ENCODE peak calls at places on chromosomes 2 and 18, in six cellular contexts. S is breast epithelium; U is left ventricle myocardium inferior; N is psoas muscle; T is CD8-positive, alpha-beta T cell; G is A549. E is an unnamed sample. For H3K9me3, the result is how much of the 10 kb centered on the place peaks cover.

GRCh38 chr18:42807852-42808251 is 307.6 kb downstream of the RIT2 start:
- DNase-seq in U (no peak), S (no peak), G (no peak), T (no peak), N (no peak), E (no peak)

GRCh38 chr2:190159453-190159852 is 96.9 kb upstream of the MSTN start:
- DNase-seq in G (no peak), T (no peak), U (no peak), N (no peak), S (no peak), E (no peak)

GRCh38 chr18:42583197-42583776 is 532.2 kb downstream of the RIT2 start:
- DNase-seq in S (no peak), N (no peak), U (no peak), G (no peak), T (no peak), E (no peak)

GRCh38 chr2:230990131-230990898 is 5.6 kb upstream of the SPATA3 start:
- DNase-seq in T (no peak), U (no peak), S (no peak), N (no peak), G (no peak), E (no peak)

GRCh38 chr2:205427112-205427511 is 255.2 kb upstream of the NRP2 start:
- DNase-seq in N (no peak), G (no peak), T (no peak), S (no peak), U (no peak), E (no peak)

GRCh38 chr18:13615432-13615861 is 110.9 kb downstream of the FAM210A start:
- DNase-seq in S (no peak), T (no peak), U (no peak), G (no peak), N (no peak), E (no peak)

GRCh38 chr18:74806073-74806472 is 208.4 kb downstream of the ZNF407 start:
- DNase-seq in S (no peak), T (no peak), N (no peak), U (no peak), G (no peak), E (no peak)

GRCh38 chr2:44291281-44292248 is 16.3 kb downstream of the SLC3A1 start:
- DNase-seq in G (peak), N (peak), U (no peak), S (no peak), T (no peak), E (no peak)

GRCh38 chr2:54396107-54396506 is 60.0 kb upstream of the SPTBN1 start:
- DNase-seq in N (no peak), T (no peak), G (no peak), S (no peak), U (no peak), E (no peak)

GRCh38 chr18:24546304-24546703 is 85.9 kb downstream of the HRH4 start:
- DNase-seq in S (no peak), T (no peak), G (no peak), U (no peak), N (no peak), E (no peak)

GRCh38 chr18:48571619-48572384 is 33.0 kb downstream of the CTIF start:
- DNase-seq in G (no peak), T (no peak), N (no peak), U (no peak), S (no peak), E (no peak)

GRCh38 chr2:120441744-120442471 is 96.0 kb downstream of the INHBB start:
- DNase-seq in S (peak), T (no peak), N (no peak), G (no peak), U (peak), E (no peak)

GRCh38 chr2:48346124-48346536 is 183.8 kb upstream of the STON1 start:
- DNase-seq in U (peak), G (no peak), T (no peak), N (peak), S (no peak), E (no peak)

GRCh38 chr18:21575656-21576055 is 24.8 kb downstream of the ESCO1 start:
- DNase-seq in T (no peak), U (no peak), N (no peak), S (no peak), G (no peak), E (no peak)

GRCh38 chr2:65512783-65513182 is 80.4 kb upstream of the SPRED2 start:
- DNase-seq in U (no peak), S (no peak), N (no peak), T (no peak), G (no peak), E (no peak)

GRCh38 chr2:36438454-36438977 is 82.9 kb downstream of the CRIM1 start:
- DNase-seq in S (no peak), U (no peak), N (no peak), T (no peak), G (peak), E (no peak)

GRCh38 chr2:128537646-128538045 is 219.0 kb upstream of the HS6ST1 start:
- DNase-seq in T (no peak), G (no peak), N (no peak), S (no peak), U (no peak), E (no peak)

GRCh38 chr2:234687718-234688475 is 191.0 kb upstream of the ARL4C start:
- DNase-seq in U (no peak), T (no peak), G (no peak), N (no peak), S (no peak), E (no peak)

GRCh38 chr2:229243880-229244560 is 27.1 kb downstream of the PID1 start:
- DNase-seq in U (no peak), G (no peak), S (no peak), T (no peak), N (no peak), E (no peak)

GRCh38 chr2:119586085-119586484 is 41.8 kb downstream of the CFAP221 start:
- DNase-seq in N (no peak), T (no peak), S (no peak), G (no peak), U (no peak), E (no peak)

GRCh38 chr18:7870855-7871254 is 303.7 kb downstream of the PTPRM start:
- DNase-seq in U (no peak), T (no peak), G (no peak), N (no peak), S (no peak), E (no peak)

GRCh38 chr2:95031726-95032116 is 6.2 kb downstream of the MAL start:
- DNase-seq in T (no peak), U (no peak), S (no peak), G (no peak), N (no peak), E (no peak)

GRCh38 chr18:23196119-23197004 is 61.1 kb downstream of the CABLES1 start:
- DNase-seq in G (no peak), T (no peak), S (no peak), N (no peak), U (no peak), E (no peak)

GRCh38 chr2:57720728-57721627 is 325.6 kb upstream of the VRK2 start:
- DNase-seq in N (no peak), S (no peak), T (no peak), G (peak), U (no peak), E (no peak)

GRCh38 chr18:27143580-27144287 is 41.4 kb downstream of the CHST9 start:
- DNase-seq in T (no peak), S (no peak), N (peak), U (peak), G (no peak), E (no peak)

GRCh38 chr2:189287982-189288494 is 108.5 kb upstream of the COL5A2 start:
- DNase-seq in G (peak), U (no peak), T (no peak), S (no peak), N (no peak), E (no peak)

GRCh38 chr2:62014102-62014501 is 108.6 kb downstream of the COMMD1 start:
- DNase-seq in S (peak), N (peak), U (peak), G (no peak), T (no peak), E (no peak)

GRCh38 chr2:133360882-133361281 is 207.4 kb downstream of the NCKAP5 start:
- DNase-seq in N (no peak), S (no peak), U (no peak), T (no peak), G (no peak), E (no peak)

GRCh38 chr18:63336366-63337099 is 17.0 kb upstream of the BCL2 start:
- DNase-seq in T (no peak), U (no peak), S (no peak), G (no peak), N (no peak), E (no peak)

GRCh38 chr2:54878182-54878581 is 154.7 kb downstream of the EML6 start:
- DNase-seq in S (no peak), U (no peak), N (no peak), G (no peak), T (no peak), E (no peak)

GRCh38 chr18:57523171-57523956 is 63.1 kb downstream of the FECH start:
- DNase-seq in S (no peak), N (no peak), G (no peak), U (no peak), T (no peak), E (no peak)

GRCh38 chr18:79928563-79928960 is 22.9 kb downstream of the SLC66A2 start:
- DNase-seq in S (peak), T (no peak), G (no peak), N (no peak), U (no peak), E (no peak)
- H3K9me3 ChIP-seq in S (under half), T (under half), G (under half), N (under half), U (half or more), E (under half)

GRCh38 chr2:116160657-116161056 is 1653.8 kb upstream of the DDX18 start:
- DNase-seq in S (no peak), U (no peak), G (no peak), T (no peak), N (no peak), E (no peak)
- H3K9me3 ChIP-seq in S (under half), U (half or more), G (under half), T (under half), N (under half), E (under half)

DNA sequence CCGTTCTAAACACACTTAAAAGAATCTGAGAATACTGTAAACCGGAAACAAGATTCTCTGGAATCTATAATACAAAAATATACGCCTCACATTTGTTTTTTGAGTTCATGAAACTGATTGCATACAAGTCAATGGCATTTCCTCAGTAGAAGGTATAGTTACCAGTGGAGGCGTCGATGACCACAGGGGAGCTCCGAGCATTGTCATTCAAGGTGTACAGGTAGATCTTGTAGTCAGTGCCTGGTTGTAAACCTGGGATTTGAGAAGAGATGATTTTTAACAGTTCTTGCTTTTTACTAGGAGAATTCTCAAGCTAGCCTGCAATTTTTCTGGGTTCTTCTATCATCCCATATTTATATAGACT is 60.4 kb downstream of the FN1 start:
- DNase-seq in N (no peak), U (no peak), G (no peak), S (no peak), T (no peak), E (no peak)
- H3K9me3 ChIP-seq in N (under half), U (under half), G (under half), S (under half), T (under half), E (under half)

GRCh38 chr2:123870877-123871276 is 154.2 kb upstream of the CNTNAP5 start:
- DNase-seq in T (no peak), G (no peak), N (no peak), U (no peak), S (no peak), E (no peak)
- H3K9me3 ChIP-seq in T (under half), G (under half), N (under half), U (under half), S (under half), E (under half)

GRCh38 chr2:16319425-16320245 is 346.0 kb downstream of the CYRIA start:
- DNase-seq in S (no peak), N (no peak), U (no peak), G (no peak), T (no peak), E (no peak)
- H3K9me3 ChIP-seq in S (under half), N (under half), U (under half), G (under half), T (under half), E (under half)

E was measured in T-helper 17 cell.